ENCODE peak calls at places on chromosome 21, in nine cellular contexts. P, K, N, A, U, Y, M, V and L are unnamed samples.

GRCh38 chr21:28421716-28422480 is 570.8 kb downstream of the LTN1 start:
- DNase-seq in M (no peak), V (peak), N (no peak), P (no peak), K (peak), Y (no peak), U (no peak), A (peak), L (no peak)

GRCh38 chr21:46401186-46401910 is 57.3 kb upstream of the DIP2A start:
- DNase-seq in K (no peak), A (no peak), N (no peak), Y (no peak), U (no peak), M (no peak), V (no peak), P (no peak), L (no peak)

GRCh38 chr21:31482460-31482859 is 138.4 kb upstream of the TIAM1 start:
- DNase-seq in Y (no peak), V (no peak), U (no peak), A (no peak), N (no peak), M (no peak), K (no peak), P (no peak), L (no peak)

GRCh38 chr21:40732243-40732642 is 114.7 kb downstream of the DSCAM start:
- DNase-seq in Y (no peak), N (no peak), U (no peak), K (peak), V (no peak), A (peak), M (no peak), P (no peak), L (no peak)

GRCh38 chr21:38766987-38767722 is 38.6 kb upstream of the ETS2 start:
- DNase-seq in P (peak), N (no peak), K (no peak), U (no peak), A (no peak), V (no peak), Y (peak), M (no peak), L (no peak)

GRCh38 chr21:41164981-41165650 is 2.8 kb upstream of the BACE2 start:
- DNase-seq in V (peak), U (no peak), P (peak), M (no peak), Y (no peak), N (no peak), A (no peak), K (no peak), L (no peak)

GRCh38 chr21:44817914-44818635 is at the start of gene SUMO3:
- DNase-seq in K (no peak), M (peak), Y (peak), V (peak), N (peak), U (peak), A (peak), P (peak), L (peak)

GRCh38 chr21:46157987-46158451 is 2.6 kb upstream of the FTCD start:
- DNase-seq in N (no peak), Y (no peak), M (no peak), U (no peak), K (no peak), P (no peak), V (no peak), A (no peak), L (no peak)

GRCh38 chr21:35398366-35398982 is 349.4 kb upstream of the RUNX1 start:
- DNase-seq in Y (no peak), M (no peak), V (no peak), A (peak), K (no peak), U (no peak), N (no peak), P (no peak), L (no peak)